ENCODE peak calls at places on chromosomes 7 and 10, in five cellular contexts. C is fibroblast of lung, Y is cardiac muscle cell, B is mammary epithelial cell, F is kidney. K is an unnamed sample.

GRCh38 chr7:127745445-127745844 is 93.5 kb downstream of the SND1 start:
- DNase-seq in C (no peak), Y (no peak), B (peak; percentile 17), F (no peak), K (no peak)

GRCh38 chr7:120941064-120941463 is 9.5 kb upstream of the ING3 start:
- DNase-seq in C (no peak), Y (peak; percentile 14), B (no peak), F (no peak), K (no peak)

GRCh38 chr7:14714161-14714728 is 188.3 kb downstream of the DGKB start:
- DNase-seq in C (no peak), Y (no peak), B (no peak), F (no peak), K (no peak)

GRCh38 chr10:46291817-46292572 is 5.2 kb downstream of the ANTXRL start:
- DNase-seq in C (no peak), Y (no peak), B (no peak), F (no peak), K (no peak)

GRCh38 chr10:115918812-115919211 is 354.2 kb downstream of the GFRA1 start:
- DNase-seq in C (peak; percentile 69), Y (no peak), B (no peak), F (no peak), K (no peak)

GRCh38 chr7:100847360-100847759 is 5.2 kb upstream of the SLC12A9 start:
- DNase-seq in C (no peak), Y (no peak), B (peak; percentile 51), F (peak; percentile 19), K (no peak)

GRCh38 chr10:86286591-86287421 is 79.8 kb downstream of the GRID1 start:
- DNase-seq in C (no peak), Y (no peak), B (no peak), F (no peak), K (no peak)

GRCh38 chr7:90119178-90119971 is 34.9 kb upstream of the STEAP1 start:
- DNase-seq in C (peak; percentile 21), Y (peak; percentile 53), B (peak; percentile 10), F (peak; percentile 81), K (peak; percentile 52)

GRCh38 chr10:117597216-117597615 is 54.7 kb downstream of the EMX2 start:
- DNase-seq in C (no peak), Y (no peak), B (no peak), F (no peak), K (no peak)

GRCh38 chr10:99234067-99234738 is 1.4 kb downstream of the HPSE2 start:
- DNase-seq in C (peak; percentile 43), Y (peak; percentile 65), B (peak; percentile 18), F (peak; percentile 85), K (no peak)

GRCh38 chr10:71084818-71085126 is 127.6 kb upstream of the UNC5B start:
- DNase-seq in C (no peak), Y (no peak), B (no peak), F (no peak), K (no peak)

GRCh38 chr7:41107938-41108448 is 594.9 kb downstream of the INHBA start:
- DNase-seq in C (peak; percentile 70), Y (no peak), B (peak; percentile 96), F (no peak), K (no peak)

DNA sequence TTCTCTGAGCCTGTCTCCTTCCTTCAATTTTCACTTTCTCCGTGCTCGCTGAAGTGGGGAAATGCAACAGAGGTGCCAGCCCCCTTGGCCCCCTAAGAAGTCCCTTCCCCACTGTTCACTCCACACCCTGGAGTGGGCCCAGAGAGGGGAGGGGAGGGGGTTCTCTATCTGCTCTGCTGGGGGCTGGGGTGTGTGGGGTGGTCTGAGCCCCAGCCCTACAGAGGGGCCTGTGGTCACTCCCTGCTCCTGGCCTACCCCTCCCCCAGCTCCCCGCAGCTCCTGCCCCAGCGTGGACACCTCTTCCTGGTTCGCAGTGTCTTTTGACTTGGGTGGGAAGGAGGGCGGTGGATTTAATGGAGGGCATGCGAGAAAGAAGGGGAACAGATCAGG is 989 bp downstream of the LZTS2 start:
- DNase-seq in C (no peak), Y (no peak), B (no peak), F (peak; percentile 73), K (no peak)
- H3K27ac ChIP-seq in C (peak overlapping the region; percentile 99), Y (peak overlapping the region; percentile 99), B (peak overlapping the region; percentile 73), F (peak overlapping the region; percentile 98), K (peak overlapping the region; percentile 99)

GRCh38 chr10:79243211-79244067 is 103.8 kb upstream of the PPIF start:
- DNase-seq in C (peak; percentile 51), Y (no peak), B (no peak), F (peak; percentile 86), K (peak; percentile 58)
- H3K27ac ChIP-seq in C (no peak overlapping the region), Y (peak overlapping the region; percentile 74), B (no peak overlapping the region), F (no peak overlapping the region), K (peak overlapping the region; percentile 94)

GRCh38 chr7:50369408-50370026 is 65.0 kb downstream of the IKZF1 start:
- DNase-seq in C (no peak), Y (peak; percentile 9), B (peak; percentile 3), F (no peak), K (no peak)

GRCh38 chr7:50367570-50367969 is 63.1 kb downstream of the IKZF1 start:
- DNase-seq in C (no peak), Y (no peak), B (no peak), F (no peak), K (no peak)

GRCh38 chr7:50368366-50368765 is 63.9 kb downstream of the IKZF1 start:
- DNase-seq in C (no peak), Y (no peak), B (no peak), F (no peak), K (no peak)

GRCh38 chr7:50366311-50366710 is 61.8 kb downstream of the IKZF1 start:
- DNase-seq in C (no peak), Y (no peak), B (no peak), F (no peak), K (no peak)

GRCh38 chr7:50367098-50367497 is 62.6 kb downstream of the IKZF1 start:
- DNase-seq in C (no peak), Y (no peak), B (no peak), F (no peak), K (no peak)
- H3K27ac ChIP-seq in C (no peak overlapping the region), Y (no peak overlapping the region), B (no peak overlapping the region), F (no peak overlapping the region), K (no peak overlapping the region)

GRCh38 chr7:29249383-29249750 is 54.8 kb downstream of the CHN2 start:
- DNase-seq in C (no peak), Y (no peak), B (no peak), F (no peak), K (no peak)
- H3K27ac ChIP-seq in C (no peak overlapping the region), Y (no peak overlapping the region), B (no peak overlapping the region), F (no peak overlapping the region), K (no peak overlapping the region)

GRCh38 chr7:130957140-130957513 is 223.1 kb upstream of the KLF14 start:
- DNase-seq in C (no peak), Y (no peak), B (no peak), F (no peak), K (no peak)
- H3K27ac ChIP-seq in C (no peak overlapping the region), Y (no peak overlapping the region), B (no peak overlapping the region), F (no peak overlapping the region), K (no peak overlapping the region)

DNA sequence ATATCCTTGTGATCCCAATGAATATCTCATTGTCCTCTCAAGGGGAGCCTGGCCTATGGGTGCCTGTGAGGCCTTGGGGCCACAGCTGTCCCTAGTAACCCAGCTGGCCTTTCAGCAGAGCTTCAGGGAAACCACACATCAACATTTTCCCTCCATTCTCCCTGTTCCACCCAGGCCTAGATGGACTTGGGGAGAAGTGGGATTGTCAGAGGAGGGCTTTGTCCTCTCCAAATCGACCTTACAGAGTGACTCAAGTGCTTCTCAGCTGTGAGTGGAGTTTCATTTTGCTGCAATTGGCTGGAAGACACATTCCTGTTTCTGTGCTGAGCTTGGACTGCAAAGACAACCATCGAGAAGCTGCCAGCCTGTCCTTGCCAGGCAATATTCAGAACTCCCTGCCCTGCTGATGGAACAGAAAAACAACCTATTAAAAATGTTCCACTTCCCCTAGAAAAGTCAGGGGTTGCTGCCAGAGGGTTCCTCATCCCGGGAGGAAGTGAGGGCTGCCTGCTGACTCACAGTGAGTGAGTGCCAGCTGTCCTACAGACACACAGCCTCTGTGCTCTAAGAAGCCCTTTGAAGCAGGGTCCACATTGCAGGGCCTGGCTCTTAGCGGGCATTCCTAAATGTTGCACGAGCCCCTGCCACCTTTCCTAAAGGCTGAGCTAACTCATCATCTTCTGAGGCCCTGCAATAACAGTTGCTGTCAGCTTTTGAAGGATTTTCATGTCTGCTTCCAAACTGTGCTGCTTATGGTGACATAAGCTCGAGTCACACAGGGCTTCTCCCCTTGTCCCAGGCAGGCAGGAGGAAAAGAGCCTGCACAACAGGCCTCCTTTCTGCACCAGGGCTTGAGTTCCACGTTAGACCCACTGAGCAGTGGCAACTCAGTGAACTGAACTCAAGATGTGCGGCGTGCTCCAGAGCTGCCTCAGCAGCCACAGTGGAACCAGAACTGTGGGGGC is 20.5 kb downstream of the STRA8 start:
- DNase-seq in C (peak; percentile 77), Y (peak; percentile 66), B (peak; percentile 70), F (peak; percentile 79), K (peak; percentile 40)
- H3K27ac ChIP-seq in C (peak overlapping the region; percentile 74), Y (peak overlapping the region; percentile 27), B (peak overlapping the region; percentile 19), F (no peak overlapping the region), K (peak overlapping the region; percentile 96)

DNA sequence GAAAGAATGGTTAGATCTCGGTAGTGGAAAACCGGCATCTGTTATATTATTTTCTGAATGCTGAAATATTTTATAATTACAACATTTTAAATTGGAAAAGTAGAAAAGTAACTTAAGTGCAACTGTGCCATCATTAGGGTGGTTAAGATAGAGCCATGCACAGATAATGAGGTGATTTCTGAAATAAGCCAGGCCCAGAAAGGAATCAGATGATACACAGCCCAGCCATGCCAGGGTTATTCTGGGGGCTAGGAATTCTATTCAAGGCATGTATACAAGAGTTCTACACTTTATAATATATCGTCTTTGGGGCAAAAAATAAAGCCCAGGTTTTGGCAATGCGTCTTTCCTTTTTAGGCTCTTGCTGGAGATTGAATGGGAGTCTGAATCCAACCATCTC is 128.7 kb downstream of the ITGB8 start:
- DNase-seq in C (no peak), Y (no peak), B (no peak), F (no peak), K (no peak)
- H3K27ac ChIP-seq in C (no peak overlapping the region), Y (peak overlapping the region; percentile 61), B (no peak overlapping the region), F (no peak overlapping the region), K (no peak overlapping the region)

GRCh38 chr10:122343135-122343800 is 31.2 kb upstream of the PLEKHA1 start:
- DNase-seq in C (no peak), Y (no peak), B (no peak), F (no peak), K (no peak)
- H3K27ac ChIP-seq in C (no peak overlapping the region), Y (no peak overlapping the region), B (no peak overlapping the region), F (no peak overlapping the region), K (no peak overlapping the region)

GRCh38 chr10:95247200-95247880 is 43.5 kb downstream of the PDLIM1 start:
- DNase-seq in C (peak; percentile 95), Y (peak; percentile 60), B (peak; percentile 42), F (no peak), K (no peak)

GRCh38 chr10:95248989-95249388 is 41.8 kb downstream of the PDLIM1 start:
- DNase-seq in C (no peak), Y (no peak), B (no peak), F (no peak), K (no peak)

GRCh38 chr10:95246582-95247051 is 44.2 kb downstream of the PDLIM1 start:
- DNase-seq in C (peak; percentile 70), Y (peak; percentile 87), B (peak; percentile 51), F (no peak), K (peak; percentile 13)

GRCh38 chr10:95249467-95249866 is 41.3 kb downstream of the PDLIM1 start:
- DNase-seq in C (no peak), Y (no peak), B (no peak), F (no peak), K (no peak)

GRCh38 chr10:95247881-95248583 is 42.8 kb downstream of the PDLIM1 start:
- DNase-seq in C (no peak), Y (no peak), B (peak; percentile 91), F (no peak), K (no peak)
- H3K27ac ChIP-seq in C (peak overlapping the region; percentile 93), Y (peak overlapping the region; percentile 73), B (peak overlapping the region; percentile 78), F (no peak overlapping the region), K (no peak overlapping the region)